ENCODE peak calls at places on chromosomes 11 and 22, in four cellular contexts. Y is CD8-positive, alpha-beta memory T cell; I is colonic mucosa; R is SJCRH30. N is an unnamed sample. For H3K9me3, the result is how much of the 10 kb centered on the place peaks cover.

GRCh38 chr11:101478587-101479375 is 105.0 kb downstream of the TRPC6 start:
- DNase-seq in R (peak), Y (no peak), I (no peak), N (no peak)

GRCh38 chr11:512895-513595 is 6.0 kb upstream of the RNH1 start:
- DNase-seq in Y (no peak), I (no peak), R (no peak), N (no peak)

GRCh38 chr11:66904055-66904454 is 47.2 kb downstream of the LRFN4 start:
- DNase-seq in R (no peak), I (peak), Y (no peak), N (no peak)

GRCh38 chr11:35334385-35335090 is 84.8 kb downstream of the SLC1A2 start:
- DNase-seq in R (no peak), Y (no peak), I (no peak), N (no peak)

GRCh38 chr11:98601181-98601773 is 419.5 kb upstream of the CNTN5 start:
- DNase-seq in R (no peak), I (no peak), Y (no peak), N (no peak)

GRCh38 chr22:45335021-45335818 is 25.5 kb downstream of the FAM118A start:
- DNase-seq in Y (no peak), R (no peak), I (no peak), N (no peak)

GRCh38 chr11:64028398-64029115 is 7.2 kb upstream of the FLRT1 start:
- DNase-seq in I (no peak), Y (no peak), R (peak), N (no peak)

GRCh38 chr11:46338988-46339666 is 8.1 kb upstream of the DGKZ start:
- DNase-seq in R (no peak), I (no peak), Y (no peak), N (no peak)

GRCh38 chr22:24707477-24707816 is 67.1 kb downstream of the PIWIL3 start:
- DNase-seq in Y (no peak), R (no peak), I (peak), N (no peak)

GRCh38 chr22:32619614-32620426 is 145.2 kb downstream of the FBXO7 start:
- DNase-seq in R (peak), I (no peak), Y (no peak), N (no peak)

GRCh38 chr22:32044477-32044876 is 1.4 kb downstream of the SLC5A1 start:
- DNase-seq in R (no peak), I (no peak), Y (no peak), N (no peak)

GRCh38 chr11:62142921-62143320 is 19.1 kb downstream of the INCENP start:
- DNase-seq in I (no peak), Y (no peak), R (no peak), N (no peak)

GRCh38 chr22:45844949-45845613 is 131.9 kb downstream of the WNT7B start:
- DNase-seq in I (no peak), R (no peak), Y (no peak), N (no peak)

GRCh38 chr22:26732284-26732683 is 74.9 kb downstream of the MIAT start:
- DNase-seq in R (no peak), I (no peak), Y (no peak), N (no peak)

GRCh38 chr11:83610996-83611395 is 324.8 kb upstream of the CCDC90B start:
- DNase-seq in Y (no peak), R (no peak), I (no peak), N (no peak)

GRCh38 chr11:22920939-22921565 is 60.8 kb upstream of the CCDC179 start:
- DNase-seq in I (peak), Y (no peak), R (peak), N (no peak)

GRCh38 chr11:93573184-93573583 is 30.0 kb upstream of the SMCO4 start:
- DNase-seq in I (no peak), Y (no peak), R (no peak), N (peak)

GRCh38 chr11:112961751-112962747 is 829 bp downstream of the NCAM1 start:
- DNase-seq in R (peak), I (peak), Y (no peak), N (no peak)

GRCh38 chr11:61378713-61379313 is 13.6 kb upstream of the TMEM216 start:
- DNase-seq in Y (no peak), I (no peak), R (no peak), N (no peak)

DNA sequence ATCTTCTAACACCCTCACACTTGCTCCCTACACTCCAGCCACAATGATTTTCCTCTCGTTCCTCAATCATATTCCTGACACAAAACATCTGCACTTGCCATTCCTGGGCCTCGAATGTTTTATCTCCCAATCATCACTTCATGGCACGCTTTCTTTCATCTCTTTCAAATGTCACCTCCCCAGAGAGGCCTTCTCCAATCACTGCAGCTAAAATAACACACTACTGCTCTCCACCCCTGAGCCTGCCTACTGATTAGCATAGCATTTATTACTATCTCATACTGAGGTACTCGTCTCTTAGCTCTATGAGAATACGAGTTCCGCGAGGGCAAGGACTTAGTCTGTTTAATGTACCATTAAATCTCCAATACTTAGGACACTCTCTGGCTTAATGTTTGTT is 23.5 kb downstream of the NFRKB start:
- DNase-seq in I (no peak), Y (no peak), R (no peak), N (no peak)
- H3K27ac ChIP-seq in I (no peak), Y (no peak), R (no peak), N (no peak)

DNA sequence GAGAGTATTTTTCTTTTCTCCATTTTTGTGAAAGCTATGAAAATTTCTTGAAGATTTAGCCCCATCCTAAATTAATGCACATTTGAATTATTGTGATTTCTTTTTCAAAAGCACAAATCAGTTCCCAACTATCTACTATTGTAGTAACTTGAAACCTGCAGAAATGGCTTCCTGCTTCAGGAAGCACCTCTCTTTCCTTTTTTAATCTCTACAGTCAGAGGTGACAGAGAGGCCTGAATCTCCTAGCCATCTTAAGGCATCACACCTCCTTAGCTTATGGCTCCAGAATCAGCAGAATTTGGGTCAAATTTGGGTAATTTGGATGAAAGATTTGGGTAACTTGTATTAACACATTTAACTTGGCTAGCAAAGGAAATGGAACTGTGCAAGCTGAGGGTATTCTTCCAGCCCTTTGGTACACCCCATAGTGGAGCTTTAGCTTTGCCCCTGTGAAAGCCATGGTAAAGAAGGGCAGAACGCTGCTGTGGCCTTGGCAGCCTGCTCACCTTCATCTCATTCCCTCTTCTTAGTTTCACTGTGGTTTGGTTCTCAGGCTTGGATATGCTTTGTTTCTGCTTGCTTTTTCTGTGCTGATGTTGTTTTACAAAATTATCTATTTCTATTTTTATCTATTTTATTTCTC is 16.2 kb downstream of the TBCEL start:
- DNase-seq in R (no peak), I (no peak), Y (no peak), N (no peak)
- H3K9me3 ChIP-seq in R (under half), I (under half), Y (under half), N (under half)

GRCh38 chr22:28920757-28921584 is 37.6 kb downstream of the ZNRF3 start:
- DNase-seq in I (no peak), Y (no peak), R (no peak), N (no peak)
- H3K4me3 ChIP-seq in I (no peak), Y (no peak), R (no peak), N (no peak)

DNA sequence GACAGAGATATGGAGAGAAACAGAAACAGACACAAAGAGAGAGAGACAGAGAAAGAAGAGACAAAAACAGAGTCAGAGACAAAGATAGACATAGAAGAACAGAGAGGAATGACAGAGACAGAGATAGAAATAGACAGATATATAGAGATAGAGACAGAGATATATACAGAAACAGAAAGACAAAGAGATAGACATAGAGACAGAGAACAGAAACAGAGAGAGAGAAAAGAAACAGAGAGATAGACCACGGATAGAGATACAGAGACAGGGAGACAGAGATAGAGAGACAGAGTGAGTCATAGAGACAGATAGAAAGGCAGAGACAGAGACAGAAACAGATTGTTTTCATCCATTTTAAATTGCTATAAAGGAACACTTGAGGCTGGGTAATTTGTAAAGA is 12.3 kb upstream of the MPEG1 start:
- DNase-seq in Y (no peak), R (no peak), I (no peak), N (no peak)
- H3K27ac ChIP-seq in Y (no peak), R (no peak), I (peak), N (peak)

GRCh38 chr11:43467958-43468357 is 109.2 kb downstream of the TTC17 start:
- DNase-seq in I (no peak), R (no peak), Y (no peak), N (no peak)
- H3K9me3 ChIP-seq in I (under half), R (under half), Y (under half), N (under half)

GRCh38 chr11:2621919-2622318 is 77.9 kb downstream of the KCNQ1OT1 start:
- DNase-seq in Y (no peak), I (no peak), R (no peak), N (no peak)
- H3K4me3 ChIP-seq in Y (no peak), I (no peak), R (no peak), N (no peak)

GRCh38 chr22:38750104-38750503 is 5.7 kb downstream of the SUN2 start:
- DNase-seq in R (no peak), I (no peak), Y (no peak), N (no peak)
- H3K27ac ChIP-seq in R (peak), I (no peak), Y (peak), N (no peak)

GRCh38 chr22:47303161-47303890 is 540.9 kb downstream of the TBC1D22A start:
- DNase-seq in I (no peak), R (no peak), Y (no peak), N (peak)
- H3K9me3 ChIP-seq in I (under half), R (under half), Y (under half), N (under half)

GRCh38 chr11:65776196-65776595 is 4.6 kb downstream of the AP5B1 start:
- DNase-seq in I (no peak), R (no peak), Y (no peak), N (peak)
- H3K4me3 ChIP-seq in I (no peak), R (no peak), Y (no peak), N (no peak)

DNA sequence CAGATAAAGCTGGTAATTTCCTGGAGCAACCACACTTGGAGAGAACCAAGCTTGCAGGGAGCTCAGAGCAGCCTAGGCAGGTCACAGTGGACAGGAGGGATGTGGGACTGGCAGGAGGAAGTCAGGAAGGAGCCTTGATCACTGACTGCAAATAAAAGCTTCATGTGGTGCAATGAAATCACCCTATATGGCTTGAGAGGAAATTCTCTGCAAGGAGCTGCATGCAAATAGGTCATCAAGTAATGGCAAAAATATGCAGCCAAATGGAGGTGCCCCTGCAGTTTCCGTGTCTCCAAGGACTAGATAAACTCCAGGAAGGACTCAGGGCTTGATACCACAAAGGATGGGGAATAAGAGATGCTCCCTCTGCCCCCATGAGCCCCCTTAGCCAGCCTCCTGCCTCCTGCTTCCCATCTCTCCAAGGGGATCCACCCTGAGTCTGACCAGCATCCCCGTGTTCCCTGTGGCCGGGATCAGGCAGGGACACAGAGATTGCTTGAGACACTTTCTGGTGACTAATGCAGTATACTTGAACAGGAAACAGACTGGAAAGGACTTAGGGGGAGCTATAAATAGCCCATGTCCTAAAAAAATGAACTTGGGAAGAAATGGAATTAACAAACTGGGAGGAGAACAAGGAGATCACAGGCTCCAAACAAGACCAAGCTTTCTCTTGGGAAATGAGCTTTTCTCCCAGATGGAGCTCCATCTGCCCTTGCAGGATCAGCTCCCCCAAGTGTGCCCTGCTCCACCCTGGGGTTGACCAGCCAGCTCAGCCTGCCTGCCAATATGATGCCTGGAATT is 23.9 kb upstream of the MICAL2 start:
- DNase-seq in Y (no peak), I (peak), R (peak), N (no peak)
- H3K27ac ChIP-seq in Y (no peak), I (peak), R (peak), N (peak)